ENCODE peak calls at places on chromosomes 4 and X, in nine cellular contexts. P is transverse colon, O is mammary epithelial cell, Y is thyroid gland, J is pancreas, F is lung, N is ascending aorta, S is K562, U is HCT116. V is an unnamed sample.

GRCh38 chr4:30429813-30430466 is 290.2 kb upstream of the PCDH7 start:
- DNase-seq in J (no peak), P (no peak), Y (no peak), F (no peak), U (peak; percentile 38), N (no peak), O (peak; percentile 46), S (no peak), V (no peak)

GRCh38 chrX:13863326-13863725 is 46.4 kb upstream of the GPM6B start:
- DNase-seq in J (no peak), N (no peak), P (no peak), O (no peak), Y (peak; percentile 14), S (no peak), F (no peak), U (no peak), V (no peak)

GRCh38 chrX:153903991-153904957 is at the start of gene AVPR2:
- DNase-seq in U (no peak), N (no peak), P (no peak), J (peak; percentile 55), S (peak; percentile 31), F (no peak), Y (no peak), O (no peak), V (no peak)

GRCh38 chr4:120839974-120840751 is 82.4 kb downstream of the PRDM5 start:
- DNase-seq in O (no peak), U (no peak), Y (no peak), S (no peak), P (no peak), N (no peak), F (no peak), J (no peak), V (no peak)

GRCh38 chrX:19747672-19748610 is 139.5 kb downstream of the SH3KBP1 start:
- DNase-seq in U (no peak), S (no peak), N (no peak), J (no peak), O (no peak), P (peak; percentile 48), Y (peak; percentile 30), F (no peak), V (no peak)

GRCh38 chr4:146654648-146654975 is 15.9 kb downstream of the POU4F2 start:
- DNase-seq in J (no peak), Y (no peak), O (no peak), U (no peak), S (no peak), N (no peak), F (no peak), P (no peak), V (peak; percentile 0)

GRCh38 chrX:85001344-85001743 is 2.3 kb upstream of the APOOL start:
- DNase-seq in Y (no peak), J (no peak), U (no peak), F (no peak), P (no peak), O (no peak), S (no peak), N (no peak), V (no peak)

GRCh38 chr4:88533937-88534750 is 10.6 kb upstream of the PYURF start:
- DNase-seq in S (no peak), P (no peak), F (no peak), Y (no peak), U (no peak), N (no peak), O (peak; percentile 87), J (no peak), V (no peak)

GRCh38 chrX:70554081-70554480 is 109.4 kb downstream of the DLG3 start:
- DNase-seq in F (no peak), S (no peak), J (no peak), N (no peak), Y (no peak), P (no peak), O (peak; percentile 7), U (no peak), V (no peak)

GRCh38 chrX:117305168-117305766 is 811.3 kb downstream of the KLHL13 start:
- DNase-seq in N (no peak), J (no peak), O (no peak), P (no peak), S (no peak), F (no peak), Y (no peak), U (no peak), V (no peak)

GRCh38 chr4:26073886-26074560 is 160.0 kb downstream of the SMIM20 start:
- DNase-seq in U (no peak), Y (no peak), F (no peak), O (no peak), P (no peak), J (no peak), N (no peak), S (no peak), V (no peak)

GRCh38 chr4:67973608-67974007 is 10.3 kb upstream of the TMPRSS11A start:
- DNase-seq in S (no peak), Y (no peak), U (no peak), J (no peak), N (no peak), P (no peak), F (no peak), O (no peak), V (no peak)

GRCh38 chr4:5816101-5816500 is 76.8 kb downstream of the CRMP1 start:
- DNase-seq in N (no peak), U (no peak), F (no peak), P (no peak), Y (no peak), O (no peak), S (no peak), J (no peak), V (no peak)

GRCh38 chrX:48703642-48704481 is 7.3 kb downstream of the SUV39H1 start:
- DNase-seq in J (no peak), F (no peak), N (no peak), O (peak; percentile 94), Y (no peak), S (no peak), P (no peak), U (no peak), V (no peak)

GRCh38 chr4:184267673-184268573 is 50.2 kb upstream of the ENPP6 start:
- DNase-seq in S (peak; percentile 45), U (peak; percentile 6), Y (no peak), P (peak; percentile 77), F (peak; percentile 56), J (no peak), O (peak; percentile 86), N (no peak), V (no peak)

GRCh38 chr4:107862658-107863057 is 37.9 kb downstream of the SGMS2 start:
- DNase-seq in S (no peak), J (no peak), P (peak; percentile 14), U (peak; percentile 82), Y (no peak), O (peak; percentile 97), N (no peak), F (peak; percentile 42), V (no peak)

GRCh38 chrX:30489323-30489722 is 88.2 kb downstream of the TASL start:
- DNase-seq in O (no peak), N (no peak), F (no peak), S (no peak), P (no peak), U (peak; percentile 8), Y (no peak), J (no peak), V (no peak)

GRCh38 chr4:68240618-68241017 is 4.9 kb downstream of the TMPRSS11B start:
- DNase-seq in P (no peak), F (no peak), O (no peak), U (no peak), J (no peak), S (no peak), Y (no peak), N (no peak), V (no peak)

GRCh38 chr4:128528793-128529553 is 241.4 kb upstream of the PGRMC2 start:
- DNase-seq in N (peak; percentile 34), Y (peak; percentile 49), U (peak; percentile 68), F (peak; percentile 48), S (no peak), P (no peak), O (peak; percentile 85), J (no peak), V (peak; percentile 91)
- H3K4me1 ChIP-seq in N (peaks cover 8% of the 10 kb centered on the region), Y (peaks cover 46% of the 10 kb centered on the region), U (peaks cover 31% of the 10 kb centered on the region), F (peaks cover 9% of the 10 kb centered on the region), S (peaks cover 3% of the 10 kb centered on the region), P (no peaks in the 10 kb centered on the region), O (peaks cover 43% of the 10 kb centered on the region), J (peaks cover 14% of the 10 kb centered on the region), V (peaks cover 29% of the 10 kb centered on the region)

GRCh38 chr4:141376769-141377168 is 156.1 kb downstream of the ZNF330 start:
- DNase-seq in S (no peak), J (no peak), O (no peak), P (no peak), F (no peak), Y (no peak), U (no peak), N (no peak), V (no peak)

GRCh38 chr4:141371206-141371605 is 150.5 kb downstream of the ZNF330 start:
- DNase-seq in O (no peak), U (no peak), S (no peak), F (no peak), J (no peak), P (no peak), Y (no peak), N (no peak), V (no peak)

DNA sequence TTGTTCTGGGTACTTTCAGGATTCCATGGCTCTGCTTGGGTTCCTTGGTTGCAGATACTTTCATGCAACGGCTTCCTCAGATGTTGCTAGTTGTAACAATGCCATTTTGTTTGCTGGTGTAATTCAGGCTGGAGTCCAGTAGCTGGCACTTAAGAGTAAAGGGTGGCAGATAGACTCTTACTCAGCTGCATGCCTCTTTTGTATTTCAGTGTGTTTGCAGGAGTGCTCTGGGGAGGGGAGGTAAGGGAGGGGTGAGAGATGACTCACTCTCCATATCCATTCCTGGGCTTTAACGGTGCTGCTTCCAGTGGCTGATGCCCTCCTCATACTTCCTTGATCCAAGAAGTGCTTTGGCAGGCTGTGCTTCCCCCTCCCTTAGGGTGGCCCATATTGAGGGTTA is 155.2 kb downstream of the ZNF330 start:
- DNase-seq in J (no peak), U (peak; percentile 65), S (no peak), Y (peak; percentile 62), P (no peak), F (peak; percentile 31), N (no peak), O (peak; percentile 83), V (no peak)
- TF ChIP-seq CTCF in J (no peak), U (peak; percentile 48), S (no peak), Y (peak; percentile 10), P (no peak), F (no peak), N (no peak), O (peak; percentile 89), V (no peak)

GRCh38 chr4:110640608-110641007 is 17.7 kb upstream of the PITX2 start:
- DNase-seq in S (no peak), F (no peak), O (no peak), N (no peak), P (no peak), U (no peak), J (no peak), Y (no peak), V (no peak)
- H3K4me1 ChIP-seq in S (peaks cover 9% of the 10 kb centered on the region), F (no peaks in the 10 kb centered on the region), O (peaks cover 5% of the 10 kb centered on the region), N (no peaks in the 10 kb centered on the region), P (no peaks in the 10 kb centered on the region), U (peaks cover 3% of the 10 kb centered on the region), J (no peaks in the 10 kb centered on the region), Y (peaks cover 4% of the 10 kb centered on the region), V (peaks cover 18% of the 10 kb centered on the region)

DNA sequence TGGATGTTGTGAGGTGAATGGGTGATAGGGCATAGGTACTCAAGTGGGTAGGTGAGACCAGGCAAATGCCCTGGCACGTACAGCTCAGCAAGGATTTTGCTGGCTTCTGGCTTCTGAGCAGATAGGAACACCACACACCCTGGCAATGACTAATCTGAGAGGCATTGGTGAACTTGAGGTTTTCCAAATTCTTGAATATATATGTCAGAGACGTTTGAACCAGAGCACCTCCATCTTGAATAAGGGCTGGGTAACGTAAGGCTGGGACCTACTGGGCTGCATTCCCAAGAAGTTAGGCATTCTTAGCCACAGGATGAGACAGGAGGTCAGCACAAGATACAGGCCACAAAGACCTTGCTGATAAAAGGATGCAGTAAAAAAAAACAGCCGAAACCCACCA is 204.5 kb downstream of the NLGN4X start:
- DNase-seq in Y (no peak), N (no peak), S (no peak), J (no peak), F (no peak), P (no peak), O (peak; percentile 79), U (no peak), V (no peak)
- TF ChIP-seq CTCF in Y (no peak), N (no peak), S (no peak), J (no peak), F (no peak), P (no peak), O (no peak), U (no peak), V (no peak)

V was measured in esophagus muscularis mucosa.